ENCODE peak calls at places on chromosomes 16 and 17, in six cellular contexts. G, J, W, H, V and P are unnamed samples.
A peak's percentile ranks its signal among the peaks of the same experiment; 100 is the strongest.

GRCh38 chr16:4395055-4395726 is 21.2 kb downstream of the CORO7 start:
- DNase-seq in V (no peak), W (no peak), G (no peak), J (peak; percentile 51), H (no peak), P (no peak)

GRCh38 chr17:42459983-42460300 is 1.3 kb downstream of the ATP6V0A1 start:
- DNase-seq in W (no peak), J (no peak), H (no peak), G (no peak), V (no peak), P (no peak)

GRCh38 chr17:81939881-81940385 is 2.8 kb upstream of the PYCR1 start:
- DNase-seq in G (no peak), H (no peak), W (no peak), V (no peak), J (no peak), P (no peak)

GRCh38 chr17:38867179-38867994 is 2.5 kb upstream of the LASP1 start:
- DNase-seq in G (no peak), J (no peak), H (no peak), V (peak; percentile 73), W (peak; percentile 68), P (no peak)

GRCh38 chr17:79945591-79946255 is 89.9 kb downstream of the TBC1D16 start:
- DNase-seq in V (no peak), G (no peak), J (no peak), H (no peak), W (no peak), P (no peak)

GRCh38 chr16:75114179-75114945 is 2.2 kb downstream of the LDHD start:
- DNase-seq in G (no peak), H (no peak), W (no peak), V (no peak), J (peak; percentile 76), P (no peak)

GRCh38 chr17:39667262-39668140 is 752 bp upstream of the PNMT start:
- DNase-seq in H (no peak), V (no peak), G (no peak), W (peak; percentile 33), J (peak; percentile 77), P (no peak)

GRCh38 chr16:57252148-57252721 is 7.2 kb downstream of the ARL2BP start:
- DNase-seq in V (no peak), G (no peak), H (no peak), J (peak; percentile 49), W (peak; percentile 53), P (no peak)

GRCh38 chr16:89712476-89712805 is 8.3 kb downstream of the VPS9D1 start:
- DNase-seq in G (no peak), W (no peak), V (no peak), H (no peak), J (no peak), P (no peak)

GRCh38 chr17:47615766-47616424 is 33.8 kb upstream of the KPNB1 start:
- DNase-seq in J (no peak), H (peak; percentile 26), V (peak; percentile 16), W (no peak), G (no peak), P (no peak)

GRCh38 chr16:54443839-54444238 is 157.3 kb upstream of the IRX3 start:
- DNase-seq in W (no peak), G (no peak), J (no peak), H (no peak), V (no peak), P (no peak)

GRCh38 chr17:4305224-4305623 is 41.4 kb upstream of the ANKFY1 start:
- DNase-seq in V (no peak), W (no peak), G (no peak), H (no peak), J (no peak), P (no peak)

GRCh38 chr16:83992624-83993023 is 24.6 kb downstream of the NECAB2 start:
- DNase-seq in H (peak; percentile 37), J (no peak), V (no peak), W (peak; percentile 88), G (peak; percentile 18), P (no peak)

GRCh38 chr16:58510097-58510775 is 5.1 kb upstream of the SETD6 start:
- DNase-seq in V (no peak), W (peak; percentile 5), G (no peak), J (peak; percentile 68), H (no peak), P (no peak)

GRCh38 chr17:45438931-45439610 is 6.4 kb upstream of the ARHGAP27 start:
- DNase-seq in J (peak; percentile 65), V (no peak), H (no peak), G (no peak), W (no peak), P (no peak)

GRCh38 chr16:17026600-17027242 is 444.0 kb downstream of the XYLT1 start:
- DNase-seq in G (no peak), V (peak; percentile 92), H (no peak), J (no peak), W (peak; percentile 5), P (no peak)

GRCh38 chr16:81693467-81694303 is 85.4 kb upstream of the PLCG2 start:
- DNase-seq in H (peak; percentile 14), V (no peak), G (no peak), J (no peak), W (no peak), P (no peak)

GRCh38 chr16:10728035-10728462 is 15.6 kb upstream of the NUBP1 start:
- DNase-seq in W (peak; percentile 31), V (no peak), H (no peak), G (no peak), J (no peak), P (peak; percentile 17)

GRCh38 chr16:5025171-5025632 is 8.5 kb downstream of the NAGPA start:
- DNase-seq in J (no peak), V (no peak), W (peak; percentile 51), H (no peak), G (no peak), P (no peak)

GRCh38 chr17:77470800-77471733 is 330.3 kb downstream of the SEC14L1 start:
- DNase-seq in H (no peak), G (no peak), J (no peak), V (no peak), W (no peak), P (no peak)

GRCh38 chr17:39529455-39529854 is 68.2 kb downstream of the CDK12 start:
- DNase-seq in V (no peak), G (no peak), J (no peak), H (no peak), W (no peak), P (no peak)

GRCh38 chr17:143785-144281 is 6.5 kb downstream of the SCGB1C2 start:
- DNase-seq in G (no peak), V (no peak), W (peak; percentile 86), J (peak; percentile 95), H (peak; percentile 44), P (no peak)

GRCh38 chr16:21625026-21625425 is 25.6 kb downstream of the METTL9 start:
- DNase-seq in W (no peak), H (no peak), G (no peak), V (no peak), J (no peak), P (no peak)

GRCh38 chr16:87956169-87956770 is 5.0 kb downstream of the BANP start:
- DNase-seq in H (peak; percentile 55), J (peak; percentile 88), G (no peak), V (peak; percentile 42), W (no peak), P (no peak)

GRCh38 chr16:6193718-6194117 is 1096.1 kb upstream of the EEF2KMT start:
- DNase-seq in W (no peak), G (peak; percentile 2), H (no peak), J (no peak), V (no peak), P (no peak)

GRCh38 chr16:84836234-84836647 is 16.5 kb downstream of the CRISPLD2 start:
- DNase-seq in V (no peak), G (peak; percentile 96), J (no peak), H (peak; percentile 99), W (peak; percentile 49), P (peak; percentile 96)

GRCh38 chr17:7856840-7857723 is at the start of gene NAA38:
- DNase-seq in J (peak; percentile 97), G (peak; percentile 98), V (peak; percentile 100), H (peak; percentile 99), W (peak; percentile 98), P (peak; percentile 100)
- TF ChIP-seq CTCF in J (peak; percentile 64), G (peak; percentile 44), V (peak; percentile 69), H (peak; percentile 58), W (peak; percentile 23), P (peak; percentile 34)

DNA sequence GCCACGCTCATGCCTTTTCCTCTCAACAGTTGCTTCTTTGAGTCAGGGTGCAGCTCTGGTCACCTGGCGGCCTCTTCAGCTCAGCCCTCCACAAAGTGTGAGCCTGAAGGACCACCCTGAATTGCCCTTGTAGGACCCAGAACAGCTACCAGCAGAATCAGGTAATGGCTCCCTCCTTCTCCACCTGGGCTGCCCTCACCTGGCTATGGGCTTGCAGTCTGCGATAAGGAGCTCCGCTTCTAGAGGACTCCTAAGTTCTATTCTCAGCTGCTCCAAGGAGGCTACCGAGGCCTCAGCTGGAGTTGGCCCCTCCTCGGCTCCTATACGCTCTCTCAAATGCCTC is 13.4 kb downstream of the SMIM5 start:
- DNase-seq in G (no peak), J (no peak), V (no peak), W (no peak), H (no peak), P (no peak)
- H3K4me3 ChIP-seq in G (no peak overlapping the region), J (no peak overlapping the region), V (no peak overlapping the region), W (no peak overlapping the region), H (no peak overlapping the region), P (no peak overlapping the region)

DNA sequence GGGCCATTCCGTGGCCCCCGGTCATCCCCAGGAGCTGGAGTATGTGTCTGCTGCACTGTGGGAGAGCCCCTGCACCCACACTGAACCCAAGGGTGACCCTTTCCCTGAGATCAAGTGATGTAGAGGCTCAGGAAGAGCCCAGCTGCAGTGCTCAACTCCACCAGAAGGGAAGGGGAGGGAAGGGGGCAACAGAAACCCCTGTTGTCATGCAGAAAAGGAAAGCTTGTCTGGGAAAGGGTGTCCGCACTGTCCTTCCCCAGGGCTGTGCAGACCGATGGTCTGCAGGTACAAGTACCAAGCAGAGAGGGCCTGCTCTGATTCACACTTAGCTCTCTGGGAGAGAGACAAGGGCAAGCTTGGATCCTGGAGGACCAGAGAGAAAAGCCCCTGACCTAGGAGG is 45.7 kb upstream of the TOB1 start:
- DNase-seq in G (no peak), V (no peak), H (no peak), J (no peak), W (no peak), P (no peak)
- TF ChIP-seq CTCF in G (no peak), V (no peak), H (no peak), J (no peak), W (no peak), P (no peak)

GRCh38 chr17:67223924-67224323 is 21.1 kb downstream of the HELZ start:
- DNase-seq in W (no peak), J (no peak), G (no peak), H (no peak), V (no peak), P (no peak)

GRCh38 chr17:67232441-67232840 is 12.6 kb downstream of the HELZ start:
- DNase-seq in H (no peak), W (no peak), V (no peak), J (no peak), G (no peak), P (no peak)

GRCh38 chr17:67229109-67229991 is 15.6 kb downstream of the HELZ start:
- DNase-seq in H (no peak), W (no peak), J (no peak), V (no peak), G (no peak), P (no peak)

DNA sequence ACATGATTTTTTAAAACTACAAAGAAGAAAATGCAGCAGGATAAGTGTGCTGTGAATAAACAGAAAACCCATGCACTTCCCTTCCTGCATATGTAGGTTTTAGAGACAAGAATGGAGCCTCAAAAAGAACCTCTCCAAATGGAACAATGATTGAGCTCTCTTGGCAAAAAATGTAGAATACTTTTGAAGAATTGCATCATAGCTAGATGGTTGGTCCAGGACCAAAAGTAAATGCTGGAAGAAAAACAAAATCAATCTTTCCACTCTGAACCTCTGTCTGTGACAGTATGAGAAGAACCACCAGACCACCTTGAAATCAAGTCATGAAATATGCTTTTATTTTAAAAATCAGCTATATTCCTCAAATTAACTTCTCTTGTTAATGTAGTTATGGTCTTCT is 17.5 kb downstream of the HELZ start:
- DNase-seq in H (no peak), J (no peak), G (no peak), W (no peak), V (no peak), P (no peak)
- H3K4me3 ChIP-seq in H (no peak overlapping the region), J (no peak overlapping the region), G (no peak overlapping the region), W (no peak overlapping the region), V (no peak overlapping the region), P (no peak overlapping the region)